ENCODE peak calls at places on chromosomes 2 and 18, in four cellular contexts. W is tibial artery, T is body of pancreas, A is dorsolateral prefrontal cortex. J is an unnamed sample.

GRCh38 chr18:50410008-50410407 is 35.2 kb downstream of the SKA1 start:
- DNase-seq in W (no peak), T (no peak), A (no peak), J (no peak)

GRCh38 chr2:218717262-218717661 is 6.6 kb downstream of the TTLL4 start:
- DNase-seq in W (no peak), T (no peak), A (no peak), J (no peak)

GRCh38 chr18:48391863-48392262 is 17.3 kb downstream of the ZBTB7C start:
- DNase-seq in W (no peak), T (peak; percentile 19), A (no peak), J (no peak)

GRCh38 chr2:144847347-144848080 is 327.6 kb upstream of the ZEB2 start:
- DNase-seq in W (no peak), T (no peak), A (no peak), J (no peak)

GRCh38 chr2:23788100-23788499 is 138.8 kb downstream of the ATAD2B start:
- DNase-seq in W (no peak), T (no peak), A (no peak), J (no peak)

GRCh38 chr2:180276733-180277132 is 269.6 kb upstream of the CWC22 start:
- DNase-seq in W (no peak), T (no peak), A (no peak), J (no peak)

GRCh38 chr18:57959278-57959677 is 84.7 kb upstream of the NEDD4L start:
- DNase-seq in W (no peak), T (peak; percentile 74), A (no peak), J (peak; percentile 43)

GRCh38 chr2:55556809-55557208 is 37.3 kb downstream of the CFAP36 start:
- DNase-seq in W (peak; percentile 19), T (no peak), A (no peak), J (no peak)

GRCh38 chr2:39059366-39059952 is 61.4 kb downstream of the SOS1 start:
- DNase-seq in W (no peak), T (no peak), A (no peak), J (peak; percentile 65)

GRCh38 chr2:157853211-157853610 is 22.9 kb downstream of the ACVR1 start:
- DNase-seq in W (no peak), T (no peak), A (no peak), J (peak; percentile 44)

GRCh38 chr2:100482741-100483140 is 12.5 kb downstream of the NMS start:
- DNase-seq in W (no peak), T (no peak), A (no peak), J (no peak)

GRCh38 chr2:74007120-74007519 is 22.4 kb downstream of the TET3 start:
- DNase-seq in W (no peak), T (no peak), A (no peak), J (peak; percentile 62)

GRCh38 chr2:74740395-74741075 is 86.5 kb downstream of the SEMA4F start:
- DNase-seq in W (peak; percentile 92), T (no peak), A (no peak), J (peak; percentile 95)

GRCh38 chr18:70671889-70672551 is 383.2 kb downstream of the SOCS6 start:
- DNase-seq in W (no peak), T (no peak), A (no peak), J (no peak)

GRCh38 chr2:8488001-8488738 is 193.7 kb upstream of the ID2 start:
- DNase-seq in W (peak; percentile 31), T (peak; percentile 23), A (peak; percentile 45), J (no peak)

GRCh38 chr2:127205211-127206140 is 14.6 kb downstream of the CYP27C1 start:
- DNase-seq in W (no peak), T (no peak), A (no peak), J (no peak)

GRCh38 chr18:32435631-32436500 is 34.8 kb downstream of the GAREM1 start:
- DNase-seq in W (no peak), T (no peak), A (no peak), J (no peak)

GRCh38 chr2:176173679-176174381 is 14.6 kb upstream of the HOXD1 start:
- DNase-seq in W (no peak), T (no peak), A (no peak), J (no peak)

GRCh38 chr2:10183146-10183675 is 60.7 kb downstream of the RRM2 start:
- DNase-seq in W (no peak), T (no peak), A (no peak), J (no peak)

GRCh38 chr2:39508243-39508642 is 71.2 kb upstream of the MAP4K3 start:
- DNase-seq in W (no peak), T (no peak), A (no peak), J (peak; percentile 48)

GRCh38 chr2:97750017-97750416 is 36.6 kb downstream of the ZAP70 start:
- DNase-seq in W (no peak), T (no peak), A (no peak), J (no peak)

GRCh38 chr18:33821503-33821902 is 243.5 kb downstream of the ASXL3 start:
- DNase-seq in W (no peak), T (no peak), A (no peak), J (peak; percentile 86)

GRCh38 chr2:148658807-148659722 is 14.5 kb downstream of the EPC2 start:
- DNase-seq in W (no peak), T (no peak), A (no peak), J (peak; percentile 50)

GRCh38 chr2:65256088-65256487 is 28.5 kb downstream of the ACTR2 start:
- DNase-seq in W (no peak), T (no peak), A (no peak), J (peak; percentile 28)
- TF ChIP-seq CTCF in W (no peak), T (peak; percentile 20), A (no peak), J (peak; percentile 10)

GRCh38 chr2:45938649-45939511 is 287.4 kb downstream of the PRKCE start:
- DNase-seq in W (peak; percentile 86), T (peak; percentile 90), A (no peak), J (peak; percentile 99)
- TF ChIP-seq CTCF in W (no peak), T (peak; percentile 1), A (no peak), J (no peak)

DNA sequence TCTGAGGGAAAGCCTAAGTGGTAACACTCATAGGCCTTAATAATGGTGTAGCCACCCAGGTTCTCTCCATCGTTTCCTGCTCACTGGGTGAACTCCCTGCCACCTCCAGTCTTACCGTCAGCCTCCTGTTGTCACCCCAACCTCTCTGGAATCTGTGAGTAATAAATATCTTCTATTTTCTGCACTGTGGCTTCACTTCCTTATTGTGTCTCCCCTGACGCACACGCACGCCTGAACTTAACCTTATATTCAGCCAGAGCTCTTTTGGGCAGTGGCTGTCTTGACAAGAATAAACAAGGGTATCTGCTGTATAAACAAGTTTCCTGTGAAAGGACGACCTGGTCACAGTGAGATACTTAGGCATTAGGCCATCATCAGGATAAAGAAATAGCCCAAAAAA is 467.2 kb downstream of the SPAG16 start:
- DNase-seq in W (no peak), T (no peak), A (no peak), J (no peak)
- TF ChIP-seq CTCF in W (no peak), T (no peak), A (no peak), J (no peak)

GRCh38 chr2:71804251-71804650 is 343.4 kb downstream of the CYP26B1 start:
- DNase-seq in W (peak; percentile 33), T (no peak), A (no peak), J (no peak)
- TF ChIP-seq CTCF in W (no peak), T (no peak), A (no peak), J (peak; percentile 37)

GRCh38 chr2:71282493-71282892 is 49.1 kb upstream of the ZNF638 start:
- DNase-seq in W (no peak), T (no peak), A (no peak), J (no peak)
- TF ChIP-seq CTCF in W (no peak), T (peak; percentile 30), A (no peak), J (no peak)

GRCh38 chr2:24917086-24917485 is 3.0 kb downstream of the ADCY3 start:
- DNase-seq in W (peak; percentile 42), T (no peak), A (no peak), J (peak; percentile 80)

GRCh38 chr2:24914713-24915112 is 5.3 kb downstream of the ADCY3 start:
- DNase-seq in W (no peak), T (no peak), A (no peak), J (no peak)

GRCh38 chr2:24917731-24918325 is 2.2 kb downstream of the ADCY3 start:
- DNase-seq in W (peak; percentile 57), T (no peak), A (no peak), J (no peak)

GRCh38 chr2:24913896-24914295 is 6.1 kb downstream of the ADCY3 start:
- DNase-seq in W (peak; percentile 49), T (no peak), A (no peak), J (no peak)

GRCh38 chr2:24915796-24916195 is 4.2 kb downstream of the ADCY3 start:
- DNase-seq in W (no peak), T (no peak), A (no peak), J (peak; percentile 69)
- TF ChIP-seq CTCF in W (no peak), T (no peak), A (no peak), J (no peak)